ENCODE peak calls at places on chromosome 12, in seven cellular contexts. H, P, T, D, Z, O and B are unnamed samples.

GRCh38 chr12:109387425-109388166 is 39.9 kb downstream of the MYO1H start:
- DNase-seq in H (peak), P (no peak), T (no peak), D (no peak), Z (peak), O (no peak), B (peak)

GRCh38 chr12:15602051-15602672 is 187.0 kb downstream of the EPS8 start:
- DNase-seq in H (no peak), P (no peak), T (no peak), D (no peak), Z (no peak), O (no peak), B (no peak)

GRCh38 chr12:123942911-123943648 is 29.6 kb downstream of the CCDC92 start:
- DNase-seq in H (no peak), P (no peak), T (no peak), D (no peak), Z (no peak), O (no peak), B (no peak)

GRCh38 chr12:109762071-109762672 is 48.5 kb downstream of the FAM222A start:
- DNase-seq in H (no peak), P (no peak), T (no peak), D (no peak), Z (no peak), O (no peak), B (no peak)

GRCh38 chr12:110928700-110929099 is 8.3 kb upstream of the MYL2 start:
- DNase-seq in H (no peak), P (no peak), T (no peak), D (peak), Z (no peak), O (no peak), B (no peak)

GRCh38 chr12:53670966-53671365 is 4.9 kb downstream of the ATP5MC2 start:
- DNase-seq in H (no peak), P (no peak), T (no peak), D (no peak), Z (no peak), O (no peak), B (peak)

GRCh38 chr12:107467716-107468115 is 217.9 kb upstream of the PWP1 start:
- DNase-seq in H (peak), P (no peak), T (no peak), D (no peak), Z (no peak), O (no peak), B (no peak)

GRCh38 chr12:91991397-91992187 is 154.1 kb downstream of the BTG1 start:
- DNase-seq in H (no peak), P (no peak), T (no peak), D (no peak), Z (no peak), O (no peak), B (peak)

GRCh38 chr12:22860926-22861325 is 236.0 kb downstream of the ETNK1 start:
- DNase-seq in H (no peak), P (no peak), T (no peak), D (no peak), Z (peak), O (no peak), B (peak)

GRCh38 chr12:45966486-45966885 is 23.9 kb downstream of the SCAF11 start:
- DNase-seq in H (no peak), P (no peak), T (no peak), D (no peak), Z (peak), O (no peak), B (no peak)

GRCh38 chr12:52519826-52520662 is at the start of gene KRT5:
- DNase-seq in H (no peak), P (no peak), T (no peak), D (no peak), Z (no peak), O (no peak), B (peak)

GRCh38 chr12:27577688-27578087 is 53.7 kb downstream of the PPFIBP1 start:
- DNase-seq in H (no peak), P (no peak), T (no peak), D (no peak), Z (no peak), O (no peak), B (no peak)

GRCh38 chr12:45989277-45989856 is 1.0 kb downstream of the SCAF11 start:
- DNase-seq in H (no peak), P (no peak), T (peak), D (no peak), Z (no peak), O (peak), B (peak)

GRCh38 chr12:89721291-89721987 is 12.8 kb upstream of the ATP2B1 start:
- DNase-seq in H (no peak), P (no peak), T (no peak), D (no peak), Z (no peak), O (no peak), B (peak)

GRCh38 chr12:107514887-107515445 is 170.6 kb upstream of the PWP1 start:
- DNase-seq in H (no peak), P (no peak), T (no peak), D (no peak), Z (no peak), O (no peak), B (peak)

GRCh38 chr12:20653871-20654270 is 41.3 kb upstream of the SLCO1C1 start:
- DNase-seq in H (no peak), P (no peak), T (no peak), D (no peak), Z (no peak), O (no peak), B (no peak)